ENCODE peak calls at places on chromosomes 12 and 14, in four cellular contexts. D is right cardiac atrium, M is heart right ventricle, G is hepatic stellate cell. A is an unnamed sample.
A peak's percentile ranks its signal among the peaks of the same experiment; 100 is the strongest.

GRCh38 chr14:106039400-106039799 is 513.0 kb downstream of the TMEM121 start:
- DNase-seq in D (no peak), M (no peak), G (no peak), A (no peak)

GRCh38 chr12:24111591-24111990 is 162.1 kb upstream of the SOX5 start:
- DNase-seq in M (no peak), G (peak; percentile 18), D (no peak), A (no peak)

GRCh38 chr12:26276709-26277108 is 81.3 kb downstream of the SSPN start:
- DNase-seq in D (no peak), G (no peak), M (no peak), A (no peak)

GRCh38 chr14:32896979-32897723 is 41.5 kb upstream of the NPAS3 start:
- DNase-seq in M (no peak), G (peak; percentile 16), D (no peak), A (no peak)

GRCh38 chr12:13241833-13242232 is 45.3 kb downstream of the EMP1 start:
- DNase-seq in D (no peak), M (no peak), G (no peak), A (peak; percentile 6)

GRCh38 chr14:104573930-104574329 is 5.6 kb upstream of the C14orf180 start:
- DNase-seq in G (no peak), M (no peak), D (peak; percentile 42), A (no peak)

GRCh38 chr12:19014243-19014642 is 115.3 kb upstream of the PLEKHA5 start:
- DNase-seq in G (no peak), D (no peak), M (no peak), A (no peak)

GRCh38 chr12:57892232-57892987 is 45.9 kb upstream of the CTDSP2 start:
- DNase-seq in G (no peak), M (no peak), D (no peak), A (no peak)

GRCh38 chr14:77319416-77319815 is 1.3 kb downstream of the POMT2 start:
- DNase-seq in M (no peak), G (no peak), D (no peak), A (no peak)

GRCh38 chr12:26680724-26681455 is 152.1 kb downstream of the ITPR2 start:
- DNase-seq in D (no peak), G (no peak), M (no peak), A (no peak)

GRCh38 chr14:51157012-51157411 is 62.1 kb upstream of the TRIM9 start:
- DNase-seq in D (no peak), M (no peak), G (no peak), A (no peak)

GRCh38 chr12:126160912-126161311 is 1095.7 kb downstream of the AACS start:
- DNase-seq in D (no peak), M (no peak), G (no peak), A (no peak)

GRCh38 chr12:49489720-49490119 is 49.1 kb upstream of the KCNH3 start:
- DNase-seq in M (no peak), G (peak; percentile 65), D (no peak), A (peak; percentile 77)

GRCh38 chr12:50402270-50403000 is 1.8 kb downstream of the LARP4 start:
- DNase-seq in M (no peak), D (no peak), G (no peak), A (no peak)

GRCh38 chr14:77273796-77274195 is 2.8 kb upstream of the NGB start:
- DNase-seq in M (no peak), D (no peak), G (no peak), A (no peak)

GRCh38 chr14:74400328-74400727 is 25.7 kb downstream of the SYNDIG1L start:
- DNase-seq in G (peak; percentile 50), M (no peak), D (no peak), A (no peak)

GRCh38 chr12:57381693-57382220 is 49.1 kb downstream of the R3HDM2 start:
- DNase-seq in M (no peak), G (no peak), D (no peak), A (no peak)

GRCh38 chr12:123998344-123998941 is 25.4 kb downstream of the ZNF664 start:
- DNase-seq in D (no peak), M (no peak), G (no peak), A (no peak)

GRCh38 chr12:27498159-27498558 is 25.8 kb upstream of the PPFIBP1 start:
- DNase-seq in D (no peak), M (no peak), G (no peak), A (no peak)

GRCh38 chr12:107379852-107380567 is 286.7 kb upstream of the CRY1 start:
- DNase-seq in M (no peak), G (no peak), D (no peak), A (peak; percentile 46)

GRCh38 chr12:121033625-121034349 is 5.3 kb downstream of the OASL start:
- DNase-seq in M (no peak), D (no peak), G (no peak), A (peak; percentile 80)

GRCh38 chr12:12294215-12295005 is 27.6 kb upstream of the LRP6 start:
- DNase-seq in G (peak; percentile 24), D (no peak), M (no peak), A (no peak)

GRCh38 chr12:32847287-32847686 is 49.3 kb downstream of the PKP2 start:
- DNase-seq in D (no peak), G (no peak), M (no peak), A (no peak)

GRCh38 chr12:28145211-28145610 is 45.0 kb upstream of the CCDC91 start:
- DNase-seq in G (no peak), M (no peak), D (no peak), A (no peak)

GRCh38 chr12:29238822-29239291 is 89.8 kb downstream of the FAR2 start:
- DNase-seq in M (no peak), G (no peak), D (no peak), A (no peak)

GRCh38 chr12:21294176-21294575 is 40.5 kb downstream of the SLCO1A2 start:
- DNase-seq in D (no peak), G (no peak), M (no peak), A (peak; percentile 31)